ENCODE peak calls at places on chromosomes 16 and 17, in four cellular contexts. E is activated gamma-delta T cell treated with Interleukin-2 at 50 U/mL for 16 hours, K is omental fat pad, S is NCI-H2029. U is an unnamed sample.

GRCh38 chr17:27351741-27352140 is 57.8 kb downstream of the WSB1 start:
- DNase-seq in E (no peak), K (no peak), S (no peak), U (no peak)

GRCh38 chr17:27793168-27793905 is 7.0 kb downstream of the NOS2 start:
- DNase-seq in E (no peak), K (no peak), S (no peak), U (no peak)

GRCh38 chr17:39208136-39208535 is 8.1 kb downstream of the RPL19 start:
- DNase-seq in E (no peak), K (no peak), S (no peak), U (no peak)

GRCh38 chr17:66365204-66365524 is 62.8 kb downstream of the PRKCA start:
- DNase-seq in E (no peak), K (no peak), S (no peak), U (no peak)

GRCh38 chr16:4179020-4179419 is 62.8 kb upstream of the ADCY9 start:
- DNase-seq in E (no peak), K (no peak), S (no peak), U (peak; percentile 78)

GRCh38 chr16:11256657-11257130 is 690 bp upstream of the SOCS1 start:
- DNase-seq in E (no peak), K (no peak), S (no peak), U (peak; percentile 90)

GRCh38 chr17:57311281-57312216 is 55.2 kb downstream of the MSI2 start:
- DNase-seq in E (no peak), K (no peak), S (peak; percentile 56), U (no peak)

GRCh38 chr16:81005644-81006471 is 827 bp downstream of the CMC2 start:
- DNase-seq in E (no peak), K (no peak), S (no peak), U (peak; percentile 87)

GRCh38 chr17:72332367-72332766 is 211.5 kb downstream of the SOX9 start:
- DNase-seq in E (no peak), K (no peak), S (no peak), U (no peak)

GRCh38 chr17:57834146-57834741 is 15.6 kb downstream of the MRPS23 start:
- DNase-seq in E (no peak), K (no peak), S (peak; percentile 12), U (no peak)

GRCh38 chr16:71406316-71406715 is 35.5 kb downstream of the TLE7 start:
- DNase-seq in E (no peak), K (no peak), S (no peak), U (no peak)

GRCh38 chr16:67151431-67152097 is 766 bp upstream of the B3GNT9 start:
- DNase-seq in E (no peak), K (no peak), S (no peak), U (no peak)

GRCh38 chr17:66673668-66674276 is 161.1 kb upstream of the CACNG5 start:
- DNase-seq in E (peak; percentile 30), K (no peak), S (no peak), U (peak; percentile 70)

GRCh38 chr16:85659805-85660511 is 28.8 kb downstream of the GINS2 start:
- DNase-seq in E (peak; percentile 56), K (no peak), S (peak; percentile 27), U (peak; percentile 86)

GRCh38 chr17:76584427-76585047 is 1.1 kb downstream of the ST6GALNAC2 start:
- DNase-seq in E (no peak), K (no peak), S (no peak), U (no peak)

GRCh38 chr17:42116705-42117396 is 4.3 kb downstream of the KAT2A start:
- DNase-seq in E (peak; percentile 85), K (peak; percentile 78), S (peak; percentile 71), U (peak; percentile 93)

GRCh38 chr17:2062571-2063183 is 7.8 kb downstream of the HIC1 start:
- DNase-seq in E (no peak), K (no peak), S (no peak), U (no peak)